ENCODE peak calls at places on chromosomes 12 and 14, in ten cellular contexts. G, H, Y, J, D, X, T, W, E and C are unnamed samples.

GRCh38 chr14:76918751-76919421 is 92.7 kb downstream of the LRRC74A start:
- DNase-seq in G (peak; percentile 69), H (peak; percentile 42), Y (no peak), J (peak; percentile 100), D (no peak), X (no peak), T (no peak), W (peak; percentile 73), E (peak; percentile 78), C (peak; percentile 99)

GRCh38 chr12:121858662-121859572 is at the start of gene HPD:
- DNase-seq in G (no peak), H (no peak), Y (no peak), J (peak; percentile 95), D (no peak), X (no peak), T (no peak), W (no peak), E (peak; percentile 74), C (no peak)

GRCh38 chr12:47100146-47100545 is 20.4 kb upstream of the AMIGO2 start:
- DNase-seq in G (no peak), H (no peak), Y (no peak), J (no peak), D (no peak), X (no peak), T (no peak), W (no peak), E (no peak), C (no peak)

GRCh38 chr12:28223853-28224252 is 33.6 kb downstream of the CCDC91 start:
- DNase-seq in G (no peak), H (no peak), Y (no peak), J (no peak), D (no peak), X (no peak), T (no peak), W (no peak), E (no peak), C (no peak)

GRCh38 chr12:3492868-3493224 is 1.8 kb downstream of the PRMT8 start:
- DNase-seq in G (no peak), H (no peak), Y (no peak), J (no peak), D (no peak), X (no peak), T (no peak), W (no peak), E (no peak), C (no peak)

GRCh38 chr14:52068741-52069616 is at the start of gene NID2:
- DNase-seq in G (no peak), H (peak; percentile 4), Y (peak; percentile 46), J (peak; percentile 93), D (peak; percentile 45), X (peak; percentile 31), T (peak; percentile 37), W (no peak), E (no peak), C (peak; percentile 95)

GRCh38 chr12:120231316-120232011 is 30.6 kb upstream of the RPLP0 start:
- DNase-seq in G (peak; percentile 54), H (peak; percentile 85), Y (no peak), J (no peak), D (peak; percentile 49), X (peak; percentile 65), T (peak; percentile 72), W (peak; percentile 97), E (peak; percentile 86), C (no peak)

GRCh38 chr14:97978336-97978735 is 1181.2 kb downstream of the VRK1 start:
- DNase-seq in G (no peak), H (peak; percentile 5), Y (no peak), J (peak; percentile 88), D (peak; percentile 53), X (peak; percentile 67), T (peak; percentile 75), W (peak; percentile 6), E (peak; percentile 43), C (no peak)

GRCh38 chr12:116735951-116736599 is 1.8 kb downstream of the SPRING1 start:
- DNase-seq in G (no peak), H (peak; percentile 19), Y (no peak), J (no peak), D (no peak), X (no peak), T (no peak), W (no peak), E (no peak), C (no peak)

GRCh38 chr14:77641534-77642341 is 25.3 kb upstream of the SPTLC2 start:
- DNase-seq in G (no peak), H (peak; percentile 67), Y (peak; percentile 76), J (peak; percentile 90), D (peak; percentile 46), X (peak; percentile 52), T (peak; percentile 67), W (no peak), E (no peak), C (no peak)

GRCh38 chr14:94341654-94342333 is 18.7 kb upstream of the SERPINA6 start:
- DNase-seq in G (no peak), H (peak; percentile 48), Y (no peak), J (no peak), D (no peak), X (no peak), T (no peak), W (no peak), E (no peak), C (no peak)

GRCh38 chr12:89756100-89756637 is 47.5 kb upstream of the ATP2B1 start:
- DNase-seq in G (no peak), H (peak; percentile 67), Y (no peak), J (no peak), D (no peak), X (no peak), T (no peak), W (no peak), E (no peak), C (no peak)

GRCh38 chr12:61524851-61525250 is 735.4 kb upstream of the USP15 start:
- DNase-seq in G (no peak), H (no peak), Y (no peak), J (no peak), D (no peak), X (no peak), T (no peak), W (no peak), E (no peak), C (no peak)

GRCh38 chr12:6476496-6476895 is 6.0 kb upstream of the VAMP1 start:
- DNase-seq in G (no peak), H (no peak), Y (no peak), J (no peak), D (no peak), X (no peak), T (no peak), W (no peak), E (no peak), C (no peak)

GRCh38 chr14:104424406-104425072 is 155.0 kb upstream of the C14orf180 start:
- DNase-seq in G (peak; percentile 12), H (no peak), Y (no peak), J (no peak), D (no peak), X (no peak), T (no peak), W (no peak), E (no peak), C (peak; percentile 87)

GRCh38 chr12:24408305-24408704 is 458.8 kb upstream of the SOX5 start:
- DNase-seq in G (no peak), H (no peak), Y (no peak), J (no peak), D (no peak), X (no peak), T (no peak), W (no peak), E (no peak), C (no peak)